ENCODE peak calls at places on chromosome 16, in nine cellular contexts. J is spleen, D is sigmoid colon, I is Peyer's patch, F is stomach, O is heart left ventricle, B is ascending aorta, X is A549, P is cardiac muscle cell. K is an unnamed sample.

GRCh38 chr16:27465483-27465879 is 63.5 kb downstream of the IL21R start:
- DNase-seq in J (peak), D (no peak), I (no peak), F (no peak), O (no peak), B (no peak), X (no peak), P (no peak), K (no peak)

GRCh38 chr16:23940111-23940510 is 104.3 kb downstream of the PRKCB start:
- DNase-seq in J (no peak), D (no peak), I (no peak), F (no peak), O (no peak), B (no peak), X (no peak), P (no peak), K (no peak)

GRCh38 chr16:17474037-17474436 is 3.3 kb upstream of the XYLT1 start:
- DNase-seq in J (peak), D (no peak), I (no peak), F (no peak), O (no peak), B (no peak), X (no peak), P (no peak), K (no peak)

GRCh38 chr16:4509420-4509819 is 29.2 kb downstream of the CDIP1 start:
- DNase-seq in J (peak), D (no peak), I (no peak), F (no peak), O (no peak), B (no peak), X (no peak), P (no peak), K (no peak)

GRCh38 chr16:31206776-31207175 is 4.2 kb upstream of the PYCARD start:
- DNase-seq in J (no peak), D (no peak), I (no peak), F (no peak), O (no peak), B (no peak), X (no peak), P (no peak), K (no peak)

GRCh38 chr16:5036228-5037156 is 2.8 kb upstream of the NAGPA start:
- DNase-seq in J (peak), D (no peak), I (no peak), F (no peak), O (no peak), B (no peak), X (no peak), P (peak), K (no peak)

GRCh38 chr16:69579783-69580182 is 14.0 kb downstream of the NFAT5 start:
- DNase-seq in J (no peak), D (no peak), I (no peak), F (no peak), O (no peak), B (no peak), X (no peak), P (no peak), K (no peak)

GRCh38 chr16:23482778-23483177 is 27.5 kb downstream of the GGA2 start:
- DNase-seq in J (peak), D (no peak), I (no peak), F (no peak), O (no peak), B (no peak), X (no peak), P (no peak), K (no peak)

GRCh38 chr16:77221482-77221881 is 22.3 kb downstream of the SYCE1L start:
- DNase-seq in J (no peak), D (no peak), I (no peak), F (no peak), O (no peak), B (no peak), X (no peak), P (peak), K (no peak)

GRCh38 chr16:48212033-48212432 is 32.1 kb upstream of the LONP2 start:
- DNase-seq in J (no peak), D (no peak), I (no peak), F (no peak), O (no peak), B (no peak), X (no peak), P (no peak), K (no peak)

GRCh38 chr16:70252355-70252988 is 732 bp upstream of the EXOSC6 start:
- DNase-seq in J (no peak), D (no peak), I (no peak), F (no peak), O (no peak), B (no peak), X (peak), P (peak), K (no peak)

GRCh38 chr16:13291934-13292333 is 390.5 kb downstream of the SHISA9 start:
- DNase-seq in J (no peak), D (no peak), I (no peak), F (no peak), O (no peak), B (no peak), X (no peak), P (no peak), K (no peak)

GRCh38 chr16:24988593-24989338 is 26.4 kb downstream of the ARHGAP17 start:
- DNase-seq in J (no peak), D (no peak), I (no peak), F (peak), O (peak), B (no peak), X (peak), P (peak), K (peak)

GRCh38 chr16:85238233-85238647 is 126.0 kb upstream of the CIBAR2 start:
- DNase-seq in J (no peak), D (peak), I (peak), F (peak), O (no peak), B (peak), X (no peak), P (peak), K (peak)

GRCh38 chr16:49503242-49504022 is 129.8 kb downstream of the C16orf78 start:
- DNase-seq in J (peak), D (peak), I (no peak), F (no peak), O (no peak), B (no peak), X (no peak), P (no peak), K (no peak)

GRCh38 chr16:81745704-81746558 is 33.2 kb upstream of the PLCG2 start:
- DNase-seq in J (peak), D (peak), I (peak), F (peak), O (peak), B (no peak), X (peak), P (peak), K (no peak)

GRCh38 chr16:51845586-51845985 is 694.5 kb upstream of the SALL1 start:
- DNase-seq in J (no peak), D (no peak), I (no peak), F (no peak), O (no peak), B (no peak), X (no peak), P (no peak), K (no peak)

DNA sequence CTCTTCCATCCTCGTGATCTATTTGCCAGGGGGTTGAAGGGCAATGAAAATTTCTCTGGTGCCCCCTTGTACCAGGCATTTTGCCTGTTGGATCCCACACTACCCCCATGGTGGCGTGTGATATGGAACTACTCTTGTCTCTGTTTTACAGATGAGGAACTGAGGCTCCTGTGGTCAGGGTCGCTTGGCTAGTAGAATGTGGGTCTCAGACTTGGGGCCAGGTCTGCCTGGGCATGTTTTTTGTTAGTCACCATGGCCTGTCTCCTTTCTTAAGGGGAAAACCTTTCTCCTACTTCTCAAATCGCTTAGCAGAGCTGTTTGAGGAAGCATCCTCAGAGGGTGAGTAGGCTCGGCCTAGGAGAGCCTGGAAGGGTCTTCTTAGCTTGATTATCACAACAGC is 51.2 kb downstream of the CLEC16A start:
- DNase-seq in J (no peak), D (no peak), I (no peak), F (no peak), O (no peak), B (no peak), X (no peak), P (no peak), K (no peak)
- H3K27ac ChIP-seq in J (no peak), D (no peak), I (no peak), F (no peak), O (no peak), B (no peak), X (no peak), P (no peak), K (no peak)

GRCh38 chr16:21950782-21951521 is 2.2 kb upstream of the UQCRC2 start:
- DNase-seq in J (no peak), D (no peak), I (no peak), F (no peak), O (no peak), B (no peak), X (peak), P (peak), K (no peak)
- TF ChIP-seq CTCF in J (peak), D (no peak), I (peak), F (no peak), O (peak), B (peak), X (peak), P (peak), K (no peak)

GRCh38 chr16:58478427-58478826 is 21.5 kb upstream of the NDRG4 start:
- DNase-seq in J (no peak), D (no peak), I (no peak), F (no peak), O (no peak), B (no peak), X (no peak), P (no peak), K (no peak)
- H3K4me3 ChIP-seq in J (no peak), D (no peak), I (no peak), F (no peak), O (no peak), B (no peak), X (no peak), P (no peak), K (no peak)

DNA sequence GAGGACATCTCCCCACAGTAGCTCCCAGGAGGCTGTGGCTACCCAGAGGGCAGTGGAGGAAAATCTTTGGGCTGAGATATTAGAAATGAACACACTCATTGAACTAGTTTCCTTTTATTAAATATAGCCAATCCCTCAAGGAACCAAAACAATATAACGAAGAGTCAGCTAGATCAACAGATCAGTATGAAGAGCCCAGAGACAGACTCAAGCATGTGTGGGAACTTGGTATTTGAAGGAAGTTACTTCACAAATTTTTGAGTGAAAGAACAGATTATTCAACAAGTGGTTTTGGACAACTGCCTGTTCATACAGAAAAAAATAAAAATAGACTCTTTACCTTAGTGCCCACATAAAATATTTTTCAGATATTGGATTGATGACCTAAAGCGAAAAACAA is 183.6 kb upstream of the PMFBP1 start:
- DNase-seq in J (no peak), D (no peak), I (no peak), F (no peak), O (no peak), B (no peak), X (no peak), P (peak), K (no peak)
- H3K27ac ChIP-seq in J (no peak), D (no peak), I (no peak), F (no peak), O (no peak), B (no peak), X (no peak), P (no peak), K (no peak)

DNA sequence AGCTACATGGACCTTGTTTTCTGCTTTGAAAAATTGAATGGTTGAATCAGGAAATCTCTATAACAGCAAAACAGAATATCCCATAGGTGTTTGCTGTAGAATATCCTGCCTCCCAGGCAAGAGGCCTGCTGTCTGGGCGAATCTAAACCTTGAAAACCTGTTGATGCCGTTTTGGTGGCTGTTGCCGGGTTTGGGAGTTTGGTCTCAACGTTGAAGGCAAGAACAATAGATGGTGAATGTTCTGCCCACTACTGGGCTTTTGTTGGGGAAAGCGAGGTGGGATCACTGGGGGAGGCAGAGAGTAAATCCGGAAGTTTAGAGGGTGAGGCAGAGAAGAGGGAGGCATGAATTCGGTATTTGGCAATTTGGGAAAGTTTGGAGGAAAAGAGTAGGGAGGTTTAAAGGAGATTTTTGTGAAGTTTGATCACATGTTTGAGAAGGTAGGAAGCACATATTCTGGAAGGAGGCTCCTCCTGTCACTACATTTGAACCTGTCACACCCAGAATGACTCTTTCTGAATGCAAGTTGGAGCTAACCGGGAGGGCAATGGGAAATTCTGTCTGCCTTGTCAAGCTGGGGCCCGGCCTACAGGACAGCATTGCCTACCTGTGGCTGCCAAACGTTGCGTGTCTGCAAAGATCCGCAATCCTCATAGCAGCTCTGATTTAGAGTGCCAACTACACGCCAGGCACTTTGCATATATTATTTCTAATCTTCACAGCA is 46.5 kb downstream of the GPRC5B start:
- DNase-seq in J (no peak), D (no peak), I (no peak), F (no peak), O (no peak), B (no peak), X (no peak), P (no peak), K (no peak)
- TF ChIP-seq CTCF in J (no peak), D (no peak), I (no peak), F (no peak), O (no peak), B (no peak), X (no peak), P (no peak), K (no peak)

DNA sequence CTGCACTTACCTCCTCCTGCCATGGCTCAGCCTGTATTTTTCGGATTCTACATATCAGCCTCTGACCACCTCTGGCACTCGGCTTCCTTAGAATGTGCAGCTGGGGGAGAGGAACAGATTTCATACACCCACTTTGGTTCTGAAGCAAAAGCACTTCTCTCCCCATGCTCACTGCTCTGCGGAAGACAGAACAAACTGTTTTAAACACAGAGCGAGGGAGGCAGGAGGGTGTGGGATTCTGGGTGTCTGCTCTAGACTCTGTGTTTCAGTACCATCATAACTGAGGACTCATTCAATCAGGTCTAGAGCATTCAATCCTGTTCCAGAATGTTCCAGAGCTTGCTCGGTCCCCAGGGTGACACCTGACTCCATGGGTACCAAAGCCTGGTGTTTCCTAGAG is 239.1 kb downstream of the GRIN2A start:
- DNase-seq in J (no peak), D (no peak), I (no peak), F (no peak), O (no peak), B (no peak), X (no peak), P (no peak), K (no peak)
- H3K4me3 ChIP-seq in J (no peak), D (no peak), I (no peak), F (no peak), O (no peak), B (no peak), X (no peak), P (no peak), K (no peak)

GRCh38 chr16:68070811-68071546 is 14.2 kb upstream of the NFATC3 start:
- DNase-seq in J (no peak), D (no peak), I (peak), F (no peak), O (no peak), B (no peak), X (no peak), P (no peak), K (no peak)

GRCh38 chr16:68068926-68069325 is 16.2 kb upstream of the NFATC3 start:
- DNase-seq in J (no peak), D (no peak), I (no peak), F (no peak), O (no peak), B (no peak), X (no peak), P (no peak), K (no peak)

GRCh38 chr16:68071547-68071901 is 13.6 kb upstream of the NFATC3 start:
- DNase-seq in J (no peak), D (no peak), I (no peak), F (no peak), O (no peak), B (no peak), X (no peak), P (no peak), K (no peak)

GRCh38 chr16:68070249-68070725 is 14.9 kb upstream of the NFATC3 start:
- DNase-seq in J (no peak), D (no peak), I (peak), F (no peak), O (peak), B (no peak), X (no peak), P (no peak), K (no peak)

GRCh38 chr16:68069511-68070248 is 15.5 kb upstream of the NFATC3 start:
- DNase-seq in J (no peak), D (no peak), I (no peak), F (no peak), O (peak), B (no peak), X (no peak), P (no peak), K (no peak)
- H3K27ac ChIP-seq in J (peak), D (no peak), I (peak), F (peak), O (no peak), B (no peak), X (no peak), P (no peak), K (no peak)

DNA sequence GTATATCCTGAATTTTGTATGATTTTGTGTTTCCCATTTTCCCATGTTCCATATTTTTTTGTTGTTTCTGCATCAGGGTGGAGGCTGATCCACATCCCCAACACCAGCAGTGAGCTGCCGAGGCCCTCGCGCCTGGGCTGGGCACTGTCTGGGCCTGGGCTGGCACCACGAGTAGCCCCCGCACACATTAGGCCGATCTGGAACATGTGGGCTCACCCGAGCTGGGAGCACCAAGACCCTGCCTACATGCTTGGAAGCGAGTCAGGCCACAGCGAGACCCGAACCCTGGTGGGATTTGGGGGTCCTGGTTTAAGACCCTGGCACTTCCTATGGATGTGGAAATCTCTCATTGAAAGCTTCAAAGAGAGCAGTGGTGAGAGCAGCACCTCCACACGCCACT is 8.5 kb downstream of the KCTD5 start:
- DNase-seq in J (no peak), D (no peak), I (no peak), F (no peak), O (no peak), B (no peak), X (no peak), P (no peak), K (no peak)
- TF ChIP-seq CTCF in J (no peak), D (no peak), I (no peak), F (no peak), O (no peak), B (no peak), X (no peak), P (no peak), K (no peak)

DNA sequence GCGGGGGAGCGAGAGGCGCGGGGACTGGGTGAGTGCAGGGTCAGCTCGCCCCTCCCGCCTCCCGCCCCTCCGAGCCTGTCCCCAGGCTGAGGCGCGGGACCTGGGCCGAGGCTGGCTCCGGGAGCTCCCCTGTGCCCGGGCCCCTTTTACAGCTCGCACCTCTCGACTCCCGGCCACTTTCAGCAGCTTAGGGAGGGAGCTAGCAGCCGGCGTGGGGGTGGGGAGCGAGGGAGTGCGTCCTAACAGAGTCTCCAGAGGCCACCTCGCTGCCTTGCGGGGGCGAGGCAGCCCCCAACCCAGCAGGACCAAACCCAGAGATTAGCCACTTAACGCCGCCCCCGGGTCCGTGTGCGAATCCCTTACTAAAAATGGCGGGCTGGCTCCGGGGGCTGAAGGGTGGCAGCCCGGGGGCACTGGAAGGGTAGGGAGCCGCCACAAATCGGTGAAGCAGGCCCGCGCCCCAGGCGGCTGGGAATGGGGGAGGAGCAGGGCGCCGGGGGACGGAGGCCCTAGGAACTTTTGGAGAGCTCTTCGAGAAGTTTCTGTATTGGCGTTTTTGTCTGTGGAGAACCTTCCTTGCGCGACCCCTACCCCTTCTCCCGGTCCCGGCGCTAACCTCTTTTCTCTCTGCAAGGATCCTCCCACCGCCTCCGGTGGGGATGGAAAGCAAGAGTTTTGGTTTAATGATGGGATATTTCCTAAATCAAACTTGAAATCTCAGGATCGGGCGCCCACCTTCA is 601 bp upstream of the IRX3 start:
- DNase-seq in J (no peak), D (no peak), I (no peak), F (no peak), O (no peak), B (no peak), X (no peak), P (no peak), K (no peak)
- H3K4me3 ChIP-seq in J (peak), D (peak), I (peak), F (peak), O (peak), B (peak), X (peak), P (peak), K (peak)